ENCODE peak calls at places on chromosome 10, in four cellular contexts. F, G, P and R are unnamed samples.

GRCh38 chr10:103605359-103606156 is 112.1 kb downstream of the NEURL1 start:
- DNase-seq in F (no peak), G (peak), P (peak), R (peak)

GRCh38 chr10:1539216-1539615 is 198.1 kb downstream of the ADARB2 start:
- DNase-seq in F (no peak), G (no peak), P (no peak), R (no peak)

GRCh38 chr10:6052247-6053221 is 9.6 kb downstream of the IL2RA start:
- DNase-seq in F (no peak), G (no peak), P (no peak), R (peak)

GRCh38 chr10:119222966-119223386 is 15.6 kb downstream of the GRK5 start:
- DNase-seq in F (no peak), G (no peak), P (no peak), R (no peak)

GRCh38 chr10:104472957-104473745 is 119.5 kb downstream of the CFAP58 start:
- DNase-seq in F (no peak), G (no peak), P (no peak), R (peak)

GRCh38 chr10:79185067-79185774 is 116.5 kb downstream of the ZMIZ1 start:
- DNase-seq in F (no peak), G (no peak), P (no peak), R (no peak)

GRCh38 chr10:121734517-121735137 is 136.4 kb upstream of the FGFR2 start:
- DNase-seq in F (no peak), G (peak), P (peak), R (peak)

GRCh38 chr10:37992083-37992482 is 15.6 kb upstream of the ZNF25 start:
- DNase-seq in F (no peak), G (no peak), P (no peak), R (no peak)

GRCh38 chr10:77505431-77506334 is 131.9 kb downstream of the KCNMA1 start:
- DNase-seq in F (no peak), G (no peak), P (peak), R (peak)

GRCh38 chr10:124521429-124521871 is 59.8 kb downstream of the LHPP start:
- DNase-seq in F (no peak), G (no peak), P (no peak), R (no peak)

GRCh38 chr10:97759157-97759980 is 12.4 kb downstream of the SFRP5 start:
- DNase-seq in F (peak), G (peak), P (peak), R (peak)

DNA sequence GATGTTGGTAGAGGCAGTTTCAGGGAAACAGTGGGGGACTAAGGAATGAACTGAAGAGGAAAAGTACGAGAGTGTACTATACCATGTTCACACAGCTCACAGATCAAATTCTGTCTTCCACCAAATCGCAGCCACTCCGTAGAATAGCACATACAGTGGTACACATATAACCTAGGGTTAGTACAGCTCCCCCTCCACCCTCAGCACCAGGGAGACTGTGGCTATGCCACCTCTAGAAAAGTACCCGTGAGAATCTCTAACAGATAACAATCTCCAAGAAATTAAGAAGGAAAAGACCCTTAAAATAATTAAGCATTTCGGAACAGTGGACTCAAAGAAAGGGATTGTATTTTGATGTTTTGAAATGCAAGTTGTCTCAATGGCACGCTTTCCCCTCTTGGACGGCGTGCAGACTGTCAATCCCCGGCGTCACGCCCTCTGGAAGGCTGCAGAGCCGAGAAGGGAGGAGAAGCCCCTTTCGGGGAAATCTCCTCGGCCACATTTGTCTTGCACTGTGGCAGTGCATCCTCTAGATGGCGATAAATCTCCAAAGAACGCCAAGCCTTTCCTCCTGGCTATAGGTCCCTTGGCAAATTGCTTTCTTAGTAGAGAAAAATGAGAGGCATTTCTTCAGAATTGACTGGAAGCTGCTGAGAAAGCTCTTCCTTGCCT is 345.0 kb downstream of the REEP3 start:
- DNase-seq in F (peak), G (peak), P (peak), R (peak)
- TF ChIP-seq CTCF in F (peak), G (peak), P (peak), R (peak)

GRCh38 chr10:93542358-93542791 is 24.1 kb upstream of the FFAR4 start:
- DNase-seq in F (peak), G (no peak), P (peak), R (peak)
- TF ChIP-seq CTCF in F (no peak), G (peak), P (no peak), R (no peak)

DNA sequence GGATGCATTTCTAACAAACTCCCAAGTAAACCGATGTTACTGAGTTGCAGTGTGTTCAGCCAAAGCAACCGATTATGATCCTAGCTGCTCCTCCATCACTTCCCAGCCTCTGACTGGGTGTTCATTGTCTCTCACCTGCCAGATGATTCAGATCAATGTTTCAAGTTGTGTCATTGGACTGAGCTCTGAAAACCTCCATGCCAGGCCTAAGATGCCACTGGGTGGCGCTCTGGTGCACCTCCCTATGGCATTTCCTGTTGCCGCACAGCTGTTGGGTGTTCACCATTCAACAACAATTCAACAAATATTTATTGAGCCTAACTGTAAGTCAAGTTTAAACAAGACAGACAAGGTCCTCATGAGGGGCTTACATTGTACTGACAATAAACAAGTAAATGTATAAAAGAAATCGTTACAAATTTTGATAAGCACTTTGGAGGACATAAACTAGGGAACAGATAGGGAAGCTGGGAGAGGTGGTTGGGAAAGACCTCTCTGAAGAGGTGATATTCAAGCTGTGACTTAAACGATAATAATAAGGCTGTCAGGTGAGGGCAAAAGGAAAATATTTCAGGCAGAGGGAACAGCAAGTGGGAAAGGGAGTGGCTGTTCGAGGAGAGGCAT is 22.8 kb downstream of the RGR start:
- DNase-seq in F (no peak), G (peak), P (peak), R (peak)
- TF ChIP-seq CTCF in F (peak), G (peak), P (peak), R (peak)

GRCh38 chr10:58017719-58018367 is 249.9 kb downstream of the IPMK start:
- DNase-seq in F (no peak), G (no peak), P (peak), R (peak)
- TF ChIP-seq CTCF in F (no peak), G (no peak), P (peak), R (peak)

DNA sequence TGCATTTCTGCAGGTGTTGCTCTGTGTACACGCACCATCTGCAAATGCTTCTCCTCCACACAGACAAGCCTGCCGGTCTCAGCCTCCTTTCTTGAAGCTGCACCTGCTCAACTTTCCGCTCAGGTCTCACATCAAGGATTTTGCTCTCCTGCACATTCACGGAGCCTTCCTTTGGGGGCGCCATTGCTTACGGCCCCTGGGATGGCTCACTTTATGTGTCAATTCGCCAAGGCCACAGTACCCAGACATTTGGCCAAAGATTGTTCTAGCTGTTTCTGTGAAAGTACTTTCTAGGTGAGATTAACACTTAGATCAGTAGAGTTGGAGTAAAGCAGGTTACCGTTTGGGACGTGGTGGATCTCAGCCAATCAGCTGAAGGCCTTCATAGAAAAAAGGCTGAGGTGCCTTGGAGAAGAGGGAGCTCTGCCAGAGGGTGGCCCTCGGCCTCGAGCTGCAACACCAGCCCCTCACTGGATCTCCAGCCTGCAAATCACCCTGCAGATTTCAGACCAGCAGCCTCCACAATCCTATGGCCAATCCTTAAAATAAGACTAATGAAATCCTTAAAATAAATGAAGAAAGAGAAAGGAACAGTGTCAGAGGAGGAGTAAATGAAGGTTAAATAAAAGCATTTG is 39.9 kb upstream of the PPP2R2D start:
- DNase-seq in F (no peak), G (no peak), P (no peak), R (no peak)
- TF ChIP-seq CTCF in F (no peak), G (no peak), P (no peak), R (no peak)

GRCh38 chr10:102067091-102067916 is 2.2 kb downstream of the HPS6 start:
- DNase-seq in F (no peak), G (no peak), P (no peak), R (no peak)

GRCh38 chr10:102064503-102064867 is 664 bp upstream of the HPS6 start:
- DNase-seq in F (no peak), G (no peak), P (no peak), R (no peak)

GRCh38 chr10:102066421-102067068 is 1.4 kb downstream of the HPS6 start:
- DNase-seq in F (no peak), G (no peak), P (no peak), R (no peak)

GRCh38 chr10:102065561-102066420 is 642 bp downstream of the HPS6 start:
- DNase-seq in F (peak), G (peak), P (peak), R (peak)

DNA sequence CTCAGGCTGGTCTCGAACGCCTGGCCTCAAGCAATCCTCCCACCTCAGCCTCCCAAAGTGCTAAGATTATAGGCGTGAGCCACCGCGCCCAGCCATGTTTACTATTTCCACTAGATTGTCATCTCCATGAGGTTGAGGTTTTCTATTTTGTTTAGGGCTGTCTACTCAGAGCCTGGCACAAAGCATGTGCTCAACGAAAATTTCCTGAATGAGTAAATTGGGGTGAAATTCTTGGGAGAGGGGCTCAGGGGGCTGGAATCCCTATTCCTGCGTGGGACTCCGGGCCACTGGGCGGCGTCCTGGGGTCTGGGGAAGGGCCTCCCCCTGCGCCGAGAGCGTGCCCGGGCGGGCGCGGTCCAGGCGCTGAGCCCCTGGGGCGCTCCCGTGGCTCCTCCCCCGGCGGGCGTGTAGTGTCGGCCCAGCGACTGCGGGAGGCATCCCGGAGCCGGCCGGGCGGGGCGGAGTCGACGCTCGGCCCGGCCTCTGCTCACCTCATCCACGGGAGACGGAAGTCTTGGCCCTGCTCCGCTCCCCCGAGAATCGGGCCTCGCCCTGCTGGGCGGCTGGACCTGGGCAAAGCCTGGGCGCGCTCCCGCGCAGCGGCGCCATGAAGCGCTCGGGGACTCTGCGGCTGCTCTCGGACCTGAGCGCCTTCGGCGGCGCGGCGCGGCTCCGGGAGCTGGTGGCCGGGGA is at the start of gene HPS6:
- DNase-seq in F (peak), G (peak), P (peak), R (peak)
- TF ChIP-seq CTCF in F (no peak), G (no peak), P (peak), R (no peak)